ENCODE peak calls at places on chromosomes 11 and 22, in four cellular contexts. Y is brain microvascular endothelial cell, U is cardiac muscle cell, D is heart right ventricle. E is an unnamed sample.

GRCh38 chr11:68128682-68129327 is 7.6 kb upstream of the CHKA start:
- DNase-seq in Y (peak), U (peak), D (peak), E (peak)

GRCh38 chr11:23078289-23078971 is 218.2 kb upstream of the CCDC179 start:
- DNase-seq in Y (peak), U (no peak), D (no peak), E (no peak)

GRCh38 chr11:57325735-57326048 is 940 bp upstream of the TNKS1BP1 start:
- DNase-seq in Y (no peak), U (no peak), D (peak), E (peak)

GRCh38 chr11:35484435-35484834 is 41.0 kb downstream of the PAMR1 start:
- DNase-seq in Y (peak), U (no peak), D (no peak), E (no peak)

GRCh38 chr11:22730319-22730718 is 63.9 kb downstream of the GAS2 start:
- DNase-seq in Y (no peak), U (peak), D (no peak), E (no peak)

GRCh38 chr22:32583074-32583677 is 108.6 kb downstream of the FBXO7 start:
- DNase-seq in Y (no peak), U (no peak), D (no peak), E (no peak)

GRCh38 chr22:40008726-40009125 is 14.0 kb downstream of the FAM83F start:
- DNase-seq in Y (peak), U (no peak), D (no peak), E (no peak)

GRCh38 chr11:44575288-44575672 is 9.8 kb downstream of the CD82 start:
- DNase-seq in Y (peak), U (no peak), D (no peak), E (no peak)

GRCh38 chr11:8222820-8223512 is 40.7 kb downstream of the LMO1 start:
- DNase-seq in Y (no peak), U (no peak), D (no peak), E (no peak)

GRCh38 chr11:118910309-118911112 is 15.2 kb downstream of the BCL9L start:
- DNase-seq in Y (peak), U (peak), D (peak), E (peak)

GRCh38 chr11:76288166-76288978 is 82.1 kb upstream of the WNT11 start:
- DNase-seq in Y (no peak), U (no peak), D (no peak), E (no peak)

GRCh38 chr11:103358251-103358650 is 249.0 kb downstream of the DYNC2H1 start:
- DNase-seq in Y (peak), U (no peak), D (no peak), E (no peak)

GRCh38 chr11:119763071-119763715 is 34.2 kb upstream of the NECTIN1 start:
- DNase-seq in Y (no peak), U (no peak), D (no peak), E (no peak)

GRCh38 chr11:61959678-61960077 is 7.8 kb downstream of the FTH1 start:
- DNase-seq in Y (no peak), U (no peak), D (no peak), E (peak)

GRCh38 chr11:121586727-121587126 is 134.0 kb upstream of the SORL1-AS1 start:
- DNase-seq in Y (no peak), U (no peak), D (no peak), E (no peak)

GRCh38 chr11:47908198-47908597 is 60.0 kb upstream of the NUP160 start:
- DNase-seq in Y (no peak), U (no peak), D (no peak), E (no peak)

GRCh38 chr11:35178862-35179261 is 39.9 kb downstream of the CD44 start:
- DNase-seq in Y (no peak), U (no peak), D (no peak), E (no peak)

GRCh38 chr22:21030621-21031544 is 1.5 kb downstream of the SLC7A4 start:
- DNase-seq in Y (no peak), U (no peak), D (no peak), E (no peak)

GRCh38 chr11:104476454-104476853 is 312.5 kb upstream of the PDGFD start:
- DNase-seq in Y (no peak), U (no peak), D (no peak), E (no peak)

GRCh38 chr22:25953919-25954318 is 211.9 kb downstream of the MYO18B start:
- DNase-seq in Y (no peak), U (no peak), D (no peak), E (no peak)

GRCh38 chr11:122215244-122215992 is 99.4 kb upstream of the BLID start:
- DNase-seq in Y (peak), U (peak), D (peak), E (peak)

GRCh38 chr11:45470151-45471001 is 184.2 kb upstream of the SYT13 start:
- DNase-seq in Y (peak), U (no peak), D (peak), E (peak)

GRCh38 chr11:93193721-93194120 is 4.1 kb downstream of the SLC36A4 start:
- DNase-seq in Y (no peak), U (no peak), D (no peak), E (no peak)

GRCh38 chr22:31646186-31647019 is 15.6 kb downstream of the PISD start:
- DNase-seq in Y (peak), U (no peak), D (no peak), E (no peak)

GRCh38 chr11:45795379-45795778 is 9.6 kb upstream of the SLC35C1 start:
- DNase-seq in Y (no peak), U (no peak), D (no peak), E (no peak)

GRCh38 chr11:1360835-1361357 is 28.8 kb upstream of the BRSK2 start:
- DNase-seq in Y (no peak), U (no peak), D (no peak), E (no peak)

GRCh38 chr11:67484847-67485311 is 2.1 kb downstream of the AIP start:
- DNase-seq in Y (no peak), U (no peak), D (no peak), E (no peak)

GRCh38 chr11:112689851-112690250 is 271.4 kb upstream of the NCAM1 start:
- DNase-seq in Y (no peak), U (no peak), D (no peak), E (no peak)

GRCh38 chr11:121571466-121571865 is 118.7 kb upstream of the SORL1-AS1 start:
- DNase-seq in Y (no peak), U (no peak), D (no peak), E (no peak)

GRCh38 chr11:17394743-17395390 is 6.4 kb upstream of the KCNJ11 start:
- DNase-seq in Y (no peak), U (no peak), D (no peak), E (no peak)

GRCh38 chr22:44220727-44221680 is 40.3 kb downstream of the PARVG start:
- DNase-seq in Y (no peak), U (no peak), D (no peak), E (no peak)

GRCh38 chr11:16788141-16789060 is 50.0 kb downstream of the C11orf58 start:
- DNase-seq in Y (peak), U (peak), D (peak), E (peak)

GRCh38 chr11:111310088-111310487 is 11.7 kb downstream of the POU2AF3 start:
- DNase-seq in Y (no peak), U (no peak), D (no peak), E (no peak)

GRCh38 chr11:2276280-2276998 is 6.1 kb upstream of the ASCL2 start:
- DNase-seq in Y (no peak), U (no peak), D (peak), E (peak)

GRCh38 chr11:10302744-10303557 is 1.9 kb upstream of the ADM start:
- DNase-seq in Y (peak), U (peak), D (peak), E (peak)

GRCh38 chr11:126661051-126661450 is 305.6 kb downstream of the ST3GAL4 start:
- DNase-seq in Y (no peak), U (no peak), D (no peak), E (no peak)

GRCh38 chr11:37322333-37323194 is 724.5 kb upstream of the RAG2 start:
- DNase-seq in Y (no peak), U (no peak), D (no peak), E (no peak)

GRCh38 chr11:11347583-11347982 is 5.5 kb downstream of the CSNK2A3 start:
- DNase-seq in Y (no peak), U (no peak), D (peak), E (peak)

GRCh38 chr11:11349051-11349450 is 4.0 kb downstream of the CSNK2A3 start:
- DNase-seq in Y (no peak), U (no peak), D (no peak), E (no peak)

GRCh38 chr11:11348303-11348702 is 4.7 kb downstream of the CSNK2A3 start:
- DNase-seq in Y (no peak), U (no peak), D (no peak), E (peak)

GRCh38 chr11:11351042-11351586 is 1.9 kb downstream of the CSNK2A3 start:
- DNase-seq in Y (no peak), U (no peak), D (no peak), E (no peak)

GRCh38 chr11:11349870-11350325 is 3.2 kb downstream of the CSNK2A3 start:
- DNase-seq in Y (peak), U (no peak), D (peak), E (peak)
- H3K27ac ChIP-seq in Y (no peak), U (no peak), D (no peak), E (no peak)

GRCh38 chr22:43110444-43110926 is at the start of gene BIK:
- DNase-seq in Y (no peak), U (peak), D (no peak), E (peak)

GRCh38 chr22:43114958-43115357 is 4.4 kb downstream of the BIK start:
- DNase-seq in Y (no peak), U (no peak), D (no peak), E (no peak)

GRCh38 chr22:43116932-43117331 is 6.4 kb downstream of the BIK start:
- DNase-seq in Y (no peak), U (no peak), D (no peak), E (no peak)

GRCh38 chr22:43110927-43111623 is 525 bp downstream of the BIK start:
- DNase-seq in Y (no peak), U (peak), D (no peak), E (peak)

DNA sequence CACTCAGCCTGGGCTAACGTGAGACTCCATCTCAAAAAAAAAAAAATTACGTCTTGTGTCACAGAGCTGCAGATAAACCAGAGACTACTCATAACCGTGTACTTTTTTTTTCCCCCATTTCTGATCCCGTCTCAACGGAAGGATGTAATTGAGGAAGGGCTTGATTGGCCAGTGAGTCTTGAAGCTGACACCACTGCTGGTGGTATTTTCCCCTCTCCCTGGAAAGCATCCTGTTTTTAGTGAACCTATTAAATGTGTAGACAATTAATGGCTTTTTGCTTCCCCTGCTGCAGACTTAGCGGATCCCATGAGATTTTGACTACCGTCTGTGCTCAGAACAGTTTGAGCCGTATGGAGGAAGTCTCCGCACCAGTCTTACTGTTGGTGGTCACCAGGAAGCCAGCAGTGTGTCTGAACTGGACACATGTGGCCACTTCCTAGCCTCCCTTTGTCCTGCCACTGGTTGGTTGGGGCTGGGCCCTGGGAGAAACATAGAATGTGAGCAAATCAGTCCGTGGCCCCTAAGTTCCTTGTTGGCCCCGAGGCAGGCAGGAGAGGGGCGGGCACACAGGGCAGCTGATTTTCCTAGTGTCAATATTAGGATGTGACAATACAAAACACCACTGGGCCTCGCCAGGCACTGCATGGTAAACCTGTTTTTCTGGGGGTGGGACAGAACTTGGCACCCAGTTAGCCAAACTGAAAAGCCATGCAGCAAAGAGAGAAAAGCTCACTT is 3.1 kb downstream of the BIK start:
- DNase-seq in Y (no peak), U (no peak), D (no peak), E (no peak)
- H3K27ac ChIP-seq in Y (no peak), U (no peak), D (no peak), E (no peak)

GRCh38 chr11:64314805-64315561 is 2.4 kb downstream of the TRMT112 start:
- DNase-seq in Y (no peak), U (no peak), D (no peak), E (no peak)
- H3K27ac ChIP-seq in Y (no peak), U (no peak), D (peak), E (no peak)

GRCh38 chr11:78343303-78343702 is 74.3 kb downstream of the GAB2 start:
- DNase-seq in Y (no peak), U (no peak), D (no peak), E (no peak)

GRCh38 chr11:78346799-78347198 is 70.8 kb downstream of the GAB2 start:
- DNase-seq in Y (no peak), U (no peak), D (no peak), E (no peak)

GRCh38 chr11:78344114-78344513 is 73.5 kb downstream of the GAB2 start:
- DNase-seq in Y (no peak), U (no peak), D (no peak), E (no peak)

GRCh38 chr11:78341841-78342240 is 75.8 kb downstream of the GAB2 start:
- DNase-seq in Y (no peak), U (no peak), D (no peak), E (no peak)

DNA sequence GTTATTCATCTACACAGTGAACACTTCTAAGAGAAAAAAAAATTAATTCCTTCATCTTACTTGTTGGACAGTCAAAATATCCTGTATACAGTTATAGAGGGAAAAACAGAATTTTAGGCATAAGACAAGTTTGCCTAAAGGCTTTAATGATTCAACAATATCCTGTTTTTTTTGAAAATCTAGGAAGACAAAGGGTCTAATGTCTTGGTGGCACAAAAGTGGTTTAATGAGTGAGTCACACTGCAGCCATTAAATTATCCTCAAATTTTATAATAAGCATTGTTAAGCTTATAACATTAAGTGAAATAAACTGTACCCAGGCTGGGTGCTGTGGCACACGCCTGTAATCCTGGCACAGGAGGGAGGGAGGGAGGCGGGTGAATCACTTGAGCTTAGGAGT is 72.9 kb downstream of the GAB2 start:
- DNase-seq in Y (no peak), U (no peak), D (no peak), E (no peak)
- H3K27ac ChIP-seq in Y (no peak), U (no peak), D (no peak), E (no peak)

GRCh38 chr22:45272498-45272897 is 12.3 kb upstream of the UPK3A start:
- DNase-seq in Y (no peak), U (no peak), D (no peak), E (no peak)
- H3K27ac ChIP-seq in Y (no peak), U (peak), D (peak), E (peak)

GRCh38 chr22:37511368-37512104 is 7.7 kb downstream of the CARD10 start:
- DNase-seq in Y (no peak), U (no peak), D (no peak), E (no peak)
- H3K27ac ChIP-seq in Y (peak), U (peak), D (no peak), E (no peak)

DNA sequence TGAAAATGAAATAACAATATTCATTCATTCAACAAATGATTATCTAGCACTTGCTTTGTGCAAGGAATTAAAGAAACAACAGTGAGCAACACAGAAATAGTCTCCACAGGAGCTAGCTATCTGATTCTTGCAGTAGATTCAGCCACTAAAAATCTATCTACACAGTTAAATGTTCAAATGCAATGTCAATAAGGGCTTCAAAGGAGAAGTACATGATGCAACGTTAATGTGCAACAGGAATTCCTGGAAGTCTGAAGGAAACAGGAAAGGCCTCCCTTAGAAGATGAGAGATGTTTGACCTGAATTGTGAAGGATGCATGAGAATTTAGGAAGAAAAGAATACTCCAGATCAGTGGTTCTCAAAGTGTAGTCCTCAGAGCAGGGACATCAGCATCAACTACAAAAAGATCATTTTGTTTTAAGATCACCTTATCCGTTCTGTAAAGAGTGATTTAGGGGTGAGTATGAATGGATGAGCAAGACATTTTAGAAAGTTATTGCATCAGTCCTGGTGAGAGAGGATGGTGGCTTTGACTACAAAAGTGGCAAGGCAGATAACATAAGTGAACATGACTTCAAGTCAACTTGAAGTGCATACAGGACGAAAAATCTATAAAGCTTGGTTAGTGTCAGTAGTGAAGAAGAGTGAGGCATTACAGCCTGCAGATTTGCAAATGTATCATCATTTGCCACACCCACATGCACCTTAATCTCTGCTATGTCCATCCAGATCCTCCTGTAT is 96.0 kb downstream of the ETS1 start:
- DNase-seq in Y (no peak), U (no peak), D (no peak), E (no peak)
- H3K27ac ChIP-seq in Y (no peak), U (no peak), D (no peak), E (no peak)

DNA sequence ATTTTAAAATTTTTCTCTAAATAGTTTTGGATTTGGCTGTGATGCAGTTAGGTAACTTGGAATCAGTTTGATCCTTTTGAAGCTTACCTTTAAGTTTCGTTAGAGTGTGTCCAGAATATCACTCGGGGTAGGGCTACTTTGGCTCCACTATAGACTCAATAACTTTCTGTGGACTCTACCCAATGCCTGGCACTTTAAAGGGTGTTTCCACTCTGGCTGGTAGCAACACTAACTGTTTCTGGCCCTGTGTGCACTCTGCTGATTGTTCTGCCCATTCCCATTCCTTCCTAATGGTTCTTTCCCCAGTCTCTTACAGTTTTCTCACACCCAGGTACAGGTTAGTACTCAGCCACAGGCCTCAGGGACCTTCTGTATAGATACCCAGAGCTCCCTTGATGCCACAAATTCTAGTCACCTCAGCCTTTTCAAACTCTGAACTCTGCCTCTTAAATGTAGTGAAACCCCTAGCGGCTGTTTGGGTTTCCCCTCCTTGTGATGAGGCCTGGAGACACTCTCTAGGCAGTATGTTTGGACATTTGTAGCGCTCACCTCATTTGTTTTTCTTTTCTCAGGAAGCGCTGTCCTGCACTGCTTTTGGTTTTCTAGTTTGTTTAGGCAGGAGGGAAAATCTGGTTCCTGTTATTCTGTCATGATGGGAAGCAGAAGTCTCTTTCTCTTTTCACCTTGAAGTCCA is 16.8 kb downstream of the CUL5 start:
- DNase-seq in Y (no peak), U (no peak), D (no peak), E (no peak)
- H3K27ac ChIP-seq in Y (no peak), U (peak), D (no peak), E (no peak)

GRCh38 chr22:37305873-37306272 is 23.6 kb downstream of the CYTH4 start:
- DNase-seq in Y (no peak), U (no peak), D (no peak), E (no peak)
- H3K27ac ChIP-seq in Y (peak), U (no peak), D (no peak), E (no peak)

GRCh38 chr22:30239421-30240405 is 6.8 kb downstream of the LIF start:
- DNase-seq in Y (no peak), U (no peak), D (no peak), E (no peak)
- H3K27ac ChIP-seq in Y (peak), U (no peak), D (no peak), E (no peak)

E was measured in testis.